ENCODE peak calls at places on chromosomes 16 and 17, in nine cellular contexts. M is ELR; I is NCI-H1930; A is activated CD4-positive, CD25-positive, alpha-beta regulatory T cell; Z is Ammon's horn; G is HTR-8/SVneo; D is BE2C; J is hepatocyte; T is AG09309. O is an unnamed sample.

GRCh38 chr16:58462997-58463891 is 36.7 kb upstream of the NDRG4 start:
- DNase-seq in G (no peak), J (no peak), M (no peak), T (no peak), D (peak; percentile 58), Z (no peak), A (no peak), I (no peak), O (peak; percentile 23)

GRCh38 chr17:56656961-56657360 is 63.5 kb downstream of the NOG start:
- DNase-seq in J (no peak), Z (no peak), G (no peak), D (no peak), M (no peak), T (no peak), A (no peak), I (no peak), O (no peak)

GRCh38 chr17:72560303-72561247 is 439.8 kb downstream of the SOX9 start:
- DNase-seq in J (peak; percentile 78), Z (peak; percentile 80), M (peak; percentile 64), D (peak; percentile 57), G (peak; percentile 86), I (peak; percentile 25), T (no peak), A (peak; percentile 13), O (peak; percentile 60)

GRCh38 chr17:39715375-39716072 is 14.8 kb downstream of the MIEN1 start:
- DNase-seq in A (no peak), M (no peak), Z (no peak), J (no peak), D (no peak), T (no peak), I (no peak), G (no peak), O (no peak)

GRCh38 chr17:1473841-1474240 is 17.8 kb upstream of the CRK start:
- DNase-seq in A (no peak), D (no peak), I (no peak), M (no peak), T (no peak), J (no peak), G (no peak), Z (peak; percentile 71), O (no peak)

GRCh38 chr16:19119564-19119963 is 5.8 kb downstream of the ITPRIPL2 start:
- DNase-seq in A (no peak), Z (no peak), I (no peak), D (no peak), J (no peak), T (peak; percentile 82), M (peak; percentile 71), G (no peak), O (no peak)

GRCh38 chr17:79026345-79027273 is 2.6 kb downstream of the C1QTNF1 start:
- DNase-seq in D (no peak), M (peak; percentile 91), J (no peak), A (no peak), T (no peak), I (no peak), G (peak; percentile 75), Z (no peak), O (no peak)

GRCh38 chr16:64459402-64459801 is 662.5 kb downstream of the CDH11 start:
- DNase-seq in A (no peak), D (no peak), T (no peak), J (no peak), I (no peak), Z (no peak), G (no peak), M (no peak), O (no peak)

GRCh38 chr17:16328997-16329396 is 24.3 kb downstream of the CENPV start:
- DNase-seq in Z (no peak), J (no peak), D (no peak), M (peak; percentile 26), A (no peak), I (no peak), T (no peak), G (peak; percentile 44), O (no peak)

GRCh38 chr17:29376667-29377268 is 13.4 kb upstream of the TAOK1 start:
- DNase-seq in A (no peak), Z (peak; percentile 95), T (peak; percentile 41), M (peak; percentile 82), I (no peak), J (peak; percentile 75), D (peak; percentile 24), G (peak; percentile 76), O (peak; percentile 77)

GRCh38 chr17:4658478-4659305 is 17.2 kb upstream of the ALOX15 start:
- DNase-seq in T (peak; percentile 38), D (peak; percentile 21), A (no peak), M (peak; percentile 57), I (no peak), G (peak; percentile 69), Z (no peak), J (peak; percentile 79), O (no peak)

GRCh38 chr17:53765609-53766008 is 57.1 kb upstream of the KIF2B start:
- DNase-seq in M (peak; percentile 57), A (no peak), Z (no peak), G (no peak), J (no peak), I (no peak), D (no peak), T (no peak), O (no peak)

GRCh38 chr17:4759776-4760236 is 11.9 kb upstream of the TM4SF5 start:
- DNase-seq in J (peak; percentile 82), Z (no peak), I (no peak), M (no peak), G (no peak), D (no peak), A (no peak), T (no peak), O (no peak)

GRCh38 chr16:80788016-80788415 is 16.4 kb downstream of the CDYL2 start:
- DNase-seq in Z (no peak), D (no peak), T (peak; percentile 11), J (no peak), I (no peak), A (no peak), G (no peak), M (no peak), O (no peak)

GRCh38 chr16:17177968-17178880 is 292.5 kb downstream of the XYLT1 start:
- DNase-seq in T (no peak), Z (no peak), A (no peak), J (peak; percentile 26), G (no peak), I (no peak), D (no peak), M (peak; percentile 7), O (peak; percentile 34)

GRCh38 chr16:2720063-2720455 is at the start of gene PRSS27:
- DNase-seq in M (no peak), T (no peak), G (no peak), Z (no peak), A (no peak), J (no peak), D (peak; percentile 22), I (no peak), O (no peak)

GRCh38 chr17:1894753-1895339 is 65.0 kb downstream of the RPA1 start:
- DNase-seq in Z (no peak), D (no peak), M (no peak), I (no peak), J (no peak), G (no peak), T (no peak), A (no peak), O (no peak)

GRCh38 chr17:7380321-7380720 is 568 bp upstream of the TNK1 start:
- DNase-seq in A (no peak), D (peak; percentile 45), G (no peak), J (peak; percentile 60), T (peak; percentile 11), I (no peak), Z (peak; percentile 22), M (peak; percentile 27), O (no peak)

GRCh38 chr16:90044111-90044551 is 24.9 kb upstream of the DBNDD1 start:
- DNase-seq in I (no peak), J (peak; percentile 80), D (no peak), A (no peak), M (no peak), G (no peak), T (no peak), Z (no peak), O (no peak)

GRCh38 chr17:20961551-20961950 is 81.3 kb downstream of the USP22 start:
- DNase-seq in T (no peak), I (no peak), A (no peak), D (no peak), M (peak; percentile 11), J (no peak), G (no peak), Z (no peak), O (no peak)

GRCh38 chr17:77025781-77026180 is 115.0 kb upstream of the SEC14L1 start:
- DNase-seq in A (no peak), D (no peak), Z (no peak), T (no peak), I (no peak), J (no peak), M (no peak), G (no peak), O (no peak)

GRCh38 chr17:82703935-82704865 is 5.7 kb upstream of the RAB40B start:
- DNase-seq in T (no peak), J (peak; percentile 68), D (no peak), I (no peak), Z (no peak), M (no peak), G (no peak), A (no peak), O (no peak)

GRCh38 chr17:71428897-71429296 is 691.9 kb upstream of the SOX9 start:
- DNase-seq in A (no peak), J (no peak), D (no peak), I (no peak), G (no peak), T (no peak), M (no peak), Z (no peak), O (no peak)

GRCh38 chr17:64190468-64190867 is 60.5 kb upstream of the ERN1 start:
- DNase-seq in I (no peak), J (no peak), M (no peak), D (peak; percentile 55), A (no peak), Z (no peak), T (no peak), G (no peak), O (no peak)

GRCh38 chr17:82507631-82508175 is 11.8 kb upstream of the FOXK2 start:
- DNase-seq in T (no peak), J (no peak), A (no peak), I (no peak), G (no peak), M (no peak), D (no peak), Z (no peak), O (no peak)

GRCh38 chr17:2977157-2977556 is 86.2 kb downstream of the OR1D5 start:
- DNase-seq in I (no peak), D (no peak), A (no peak), M (no peak), T (no peak), Z (no peak), J (no peak), G (no peak), O (no peak)

GRCh38 chr16:20344630-20345029 is 7.9 kb downstream of the UMOD start:
- DNase-seq in I (no peak), T (no peak), Z (no peak), G (no peak), D (no peak), J (no peak), M (no peak), A (no peak), O (no peak)

GRCh38 chr17:36697907-36698526 is 96.6 kb downstream of the MRM1 start:
- DNase-seq in D (no peak), I (no peak), M (peak; percentile 8), J (peak; percentile 44), G (peak; percentile 41), T (no peak), A (no peak), Z (no peak), O (peak; percentile 51)

GRCh38 chr16:76441391-76441790 is 164.2 kb downstream of the CNTNAP4 start:
- DNase-seq in M (no peak), D (no peak), T (no peak), A (no peak), I (no peak), Z (no peak), G (no peak), J (no peak), O (peak; percentile 57)

GRCh38 chr16:3235856-3236669 is 1.1 kb upstream of the ZNF200 start:
- DNase-seq in A (no peak), Z (no peak), I (peak; percentile 41), G (no peak), T (no peak), D (peak; percentile 60), M (peak; percentile 9), J (peak; percentile 27), O (no peak)

GRCh38 chr16:57636184-57636583 is 7.8 kb downstream of the ADGRG1 start:
- DNase-seq in M (no peak), Z (no peak), J (no peak), G (no peak), T (no peak), D (no peak), I (no peak), A (no peak), O (no peak)

O was measured in WERI-Rb-1.